ENCODE peak calls at places on chromosome 13, in four cellular contexts. One of them, this sample, is unnamed.

GRCh38 chr13:24692541-24692940 is 12.3 kb downstream of the ATP12A start:
- DNase-seq in endodermal cell: no peak
- DNase-seq in heart right ventricle: no peak
- DNase-seq in left ventricle myocardium inferior: no peak
- DNase-seq in this sample: no peak

GRCh38 chr13:76735641-76736040 is 150.6 kb downstream of the KCTD12 start:
- DNase-seq in endodermal cell: no peak
- DNase-seq in heart right ventricle: no peak
- DNase-seq in left ventricle myocardium inferior: no peak
- DNase-seq in this sample: no peak

GRCh38 chr13:112254061-112254818 is 121.9 kb upstream of the SPACA7 start:
- DNase-seq in endodermal cell: no peak
- DNase-seq in heart right ventricle: no peak
- DNase-seq in left ventricle myocardium inferior: no peak
- DNase-seq in this sample: no peak

GRCh38 chr13:112887557-112887991 is 81.4 kb upstream of the MCF2L start:
- DNase-seq in endodermal cell: no peak
- DNase-seq in heart right ventricle: no peak
- DNase-seq in left ventricle myocardium inferior: no peak
- DNase-seq in this sample: peak; percentile 64

GRCh38 chr13:94263038-94263437 is 216.4 kb downstream of the DCT start:
- DNase-seq in endodermal cell: no peak
- DNase-seq in heart right ventricle: no peak
- DNase-seq in left ventricle myocardium inferior: no peak
- DNase-seq in this sample: no peak

GRCh38 chr13:100650321-100650720 is 24.3 kb downstream of the TMTC4 start:
- DNase-seq in endodermal cell: peak; percentile 28
- DNase-seq in heart right ventricle: no peak
- DNase-seq in left ventricle myocardium inferior: no peak
- DNase-seq in this sample: no peak

GRCh38 chr13:21671793-21672680 is 1.2 kb downstream of the FGF9 start:
- DNase-seq in endodermal cell: peak; percentile 49
- DNase-seq in heart right ventricle: no peak
- DNase-seq in left ventricle myocardium inferior: no peak
- DNase-seq in this sample: no peak

GRCh38 chr13:29935309-29935981 is 85.0 kb upstream of the UBL3 start:
- DNase-seq in endodermal cell: no peak
- DNase-seq in heart right ventricle: no peak
- DNase-seq in left ventricle myocardium inferior: no peak
- DNase-seq in this sample: no peak

GRCh38 chr13:19772306-19772705 is 10.4 kb downstream of the PSPC1 start:
- DNase-seq in endodermal cell: no peak
- DNase-seq in heart right ventricle: no peak
- DNase-seq in left ventricle myocardium inferior: no peak
- DNase-seq in this sample: no peak

GRCh38 chr13:59201836-59202235 is 961.9 kb downstream of the DIAPH3 start:
- DNase-seq in endodermal cell: no peak
- DNase-seq in heart right ventricle: no peak
- DNase-seq in left ventricle myocardium inferior: no peak
- DNase-seq in this sample: no peak

GRCh38 chr13:23570099-23570926 is at the start of gene TNFRSF19:
- DNase-seq in endodermal cell: peak; percentile 63
- DNase-seq in heart right ventricle: peak; percentile 76
- DNase-seq in left ventricle myocardium inferior: peak; percentile 45
- DNase-seq in this sample: no peak

GRCh38 chr13:99093997-99094396 is 106.7 kb upstream of the UBAC2 start:
- DNase-seq in endodermal cell: no peak
- DNase-seq in heart right ventricle: no peak
- DNase-seq in left ventricle myocardium inferior: no peak
- DNase-seq in this sample: no peak

GRCh38 chr13:109100705-109101104 is 471.3 kb downstream of the MYO16 start:
- DNase-seq in endodermal cell: no peak
- DNase-seq in heart right ventricle: no peak
- DNase-seq in left ventricle myocardium inferior: no peak
- DNase-seq in this sample: no peak

GRCh38 chr13:19587635-19588300 is 26.4 kb upstream of the TPTE2 start:
- DNase-seq in endodermal cell: peak; percentile 50
- DNase-seq in heart right ventricle: peak; percentile 12
- DNase-seq in left ventricle myocardium inferior: no peak
- DNase-seq in this sample: no peak

GRCh38 chr13:23735329-23735728 is 153.9 kb downstream of the MIPEP start:
- DNase-seq in endodermal cell: no peak
- DNase-seq in heart right ventricle: no peak
- DNase-seq in left ventricle myocardium inferior: no peak
- DNase-seq in this sample: no peak

GRCh38 chr13:114057131-114058050 is 75.0 kb downstream of the RASA3 start:
- DNase-seq in endodermal cell: no peak
- DNase-seq in heart right ventricle: no peak
- DNase-seq in left ventricle myocardium inferior: no peak
- DNase-seq in this sample: peak; percentile 77

GRCh38 chr13:111515648-111516047 is 195.2 kb downstream of the TEX29 start:
- DNase-seq in endodermal cell: no peak
- DNase-seq in heart right ventricle: no peak
- DNase-seq in left ventricle myocardium inferior: no peak
- DNase-seq in this sample: peak; percentile 60

GRCh38 chr13:52449323-52450011 is 967 bp downstream of the VPS36 start:
- DNase-seq in endodermal cell: no peak
- DNase-seq in heart right ventricle: no peak
- DNase-seq in left ventricle myocardium inferior: no peak
- DNase-seq in this sample: no peak
- H3K4me3 ChIP-seq in endodermal cell: peak overlapping the region; percentile 94
- H3K4me3 ChIP-seq in heart right ventricle: peak overlapping the region; percentile 62
- H3K4me3 ChIP-seq in left ventricle myocardium inferior: peak overlapping the region; percentile 95
- H3K4me3 ChIP-seq in this sample: peak overlapping the region; percentile 61

DNA sequence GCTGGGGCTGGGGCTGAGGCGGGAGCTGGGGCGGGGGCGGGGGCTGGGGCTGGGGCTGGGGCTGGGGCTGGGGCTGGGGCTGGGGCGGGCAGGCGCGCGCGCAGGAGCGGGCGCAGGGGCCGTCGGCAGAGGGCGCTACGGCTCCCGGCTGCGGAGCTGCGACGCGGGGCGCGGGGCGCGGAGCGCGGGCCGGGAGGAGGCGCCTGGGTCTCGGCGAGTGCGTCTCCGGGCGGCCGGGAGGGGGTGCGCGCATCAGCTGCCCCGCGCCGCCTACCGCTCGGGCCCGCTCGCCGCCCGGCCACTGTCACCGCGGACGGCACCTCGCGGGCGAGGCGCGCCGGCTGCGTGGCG is 416 bp upstream of the MTUS2 start:
- DNase-seq in endodermal cell: peak; percentile 92
- DNase-seq in heart right ventricle: peak; percentile 44
- DNase-seq in left ventricle myocardium inferior: peak; percentile 69
- DNase-seq in this sample: peak; percentile 87
- H3K27me3 ChIP-seq in endodermal cell: peaks cover 54% of the 10 kb centered on the region
- H3K27me3 ChIP-seq in heart right ventricle: peaks cover 43% of the 10 kb centered on the region
- H3K27me3 ChIP-seq in left ventricle myocardium inferior: peaks cover 61% of the 10 kb centered on the region
- H3K27me3 ChIP-seq in this sample: peaks cover 68% of the 10 kb centered on the region

GRCh38 chr13:31122143-31122542 is 39.6 kb downstream of the HSPH1 start:
- DNase-seq in endodermal cell: no peak
- DNase-seq in heart right ventricle: no peak
- DNase-seq in left ventricle myocardium inferior: no peak
- DNase-seq in this sample: no peak

GRCh38 chr13:31119966-31120733 is 41.6 kb downstream of the HSPH1 start:
- DNase-seq in endodermal cell: no peak
- DNase-seq in heart right ventricle: no peak
- DNase-seq in left ventricle myocardium inferior: no peak
- DNase-seq in this sample: no peak

GRCh38 chr13:31121327-31122140 is 40.2 kb downstream of the HSPH1 start:
- DNase-seq in endodermal cell: no peak
- DNase-seq in heart right ventricle: no peak
- DNase-seq in left ventricle myocardium inferior: no peak
- DNase-seq in this sample: no peak

GRCh38 chr13:31122544-31123260 is 39.0 kb downstream of the HSPH1 start:
- DNase-seq in endodermal cell: no peak
- DNase-seq in heart right ventricle: no peak
- DNase-seq in left ventricle myocardium inferior: no peak
- DNase-seq in this sample: no peak

DNA sequence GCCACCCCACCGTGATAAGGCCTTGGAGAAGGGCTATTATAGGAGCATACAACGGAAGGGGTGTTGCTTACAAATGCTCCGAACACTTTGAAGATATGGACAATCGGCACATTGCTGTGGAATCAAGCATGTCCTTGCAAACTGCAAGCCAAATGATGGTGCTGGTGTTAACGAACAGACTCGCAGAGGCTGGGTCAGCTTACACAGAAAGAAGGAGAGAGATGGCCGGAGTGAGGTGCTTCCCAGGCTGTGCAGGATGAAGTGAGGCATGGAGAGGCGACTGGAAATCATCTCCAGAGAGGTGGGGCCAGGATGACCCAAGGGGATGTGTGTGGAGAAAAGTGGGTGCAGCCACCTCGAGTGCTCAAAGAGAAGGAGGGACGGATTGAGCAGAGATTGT is 42.2 kb downstream of the HSPH1 start:
- DNase-seq in endodermal cell: no peak
- DNase-seq in heart right ventricle: no peak
- DNase-seq in left ventricle myocardium inferior: no peak
- DNase-seq in this sample: no peak
- H3K27ac ChIP-seq in endodermal cell: no peak overlapping the region
- H3K27ac ChIP-seq in heart right ventricle: no peak overlapping the region
- H3K27ac ChIP-seq in left ventricle myocardium inferior: no peak overlapping the region
- H3K27ac ChIP-seq in this sample: no peak overlapping the region

GRCh38 chr13:42041684-42042035 is 6.8 kb upstream of the DGKH start:
- DNase-seq in endodermal cell: peak; percentile 86
- DNase-seq in heart right ventricle: peak; percentile 65
- DNase-seq in left ventricle myocardium inferior: peak; percentile 50
- DNase-seq in this sample: peak; percentile 78
- H3K4me3 ChIP-seq in endodermal cell: peak overlapping the region; percentile 85
- H3K4me3 ChIP-seq in heart right ventricle: peak overlapping the region; percentile 73
- H3K4me3 ChIP-seq in left ventricle myocardium inferior: peak overlapping the region; percentile 89
- H3K4me3 ChIP-seq in this sample: peak overlapping the region; percentile 82

DNA sequence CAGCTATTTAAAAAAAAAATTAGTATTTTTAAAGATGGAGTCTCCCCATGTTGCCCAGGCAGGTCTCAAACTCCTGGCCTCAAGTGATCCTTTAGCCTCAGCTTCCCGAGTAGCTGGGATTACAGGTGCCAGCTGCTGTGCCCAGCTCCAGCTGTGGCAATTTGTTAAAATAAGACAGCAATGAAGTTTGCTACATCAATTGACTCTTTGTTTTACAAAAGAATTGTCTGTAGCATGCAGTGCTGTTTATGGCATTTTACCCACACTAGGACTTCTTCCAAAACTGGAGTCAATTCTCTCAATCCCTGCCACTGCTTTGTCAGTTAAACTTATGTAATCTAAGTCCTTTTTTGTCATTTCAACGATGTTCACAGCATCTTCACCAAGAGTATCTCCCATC is 49.3 kb downstream of the NDFIP2 start:
- DNase-seq in endodermal cell: no peak
- DNase-seq in heart right ventricle: no peak
- DNase-seq in left ventricle myocardium inferior: no peak
- DNase-seq in this sample: no peak
- H3K27me3 ChIP-seq in endodermal cell: no peaks in the 10 kb centered on the region
- H3K27me3 ChIP-seq in heart right ventricle: no peaks in the 10 kb centered on the region
- H3K27me3 ChIP-seq in left ventricle myocardium inferior: no peaks in the 10 kb centered on the region
- H3K27me3 ChIP-seq in this sample: no peaks in the 10 kb centered on the region

GRCh38 chr13:97279913-97280312 is 57.8 kb downstream of the MBNL2 start:
- DNase-seq in endodermal cell: no peak
- DNase-seq in heart right ventricle: no peak
- DNase-seq in left ventricle myocardium inferior: no peak
- DNase-seq in this sample: no peak
- H3K27ac ChIP-seq in endodermal cell: no peak overlapping the region
- H3K27ac ChIP-seq in heart right ventricle: no peak overlapping the region
- H3K27ac ChIP-seq in left ventricle myocardium inferior: peak overlapping the region; percentile 52
- H3K27ac ChIP-seq in this sample: peak overlapping the region; percentile 51

GRCh38 chr13:41006296-41006695 is 12.8 kb downstream of the ELF1 start:
- DNase-seq in endodermal cell: no peak
- DNase-seq in heart right ventricle: no peak
- DNase-seq in left ventricle myocardium inferior: no peak
- DNase-seq in this sample: no peak
- H3K4me3 ChIP-seq in endodermal cell: no peak overlapping the region
- H3K4me3 ChIP-seq in heart right ventricle: no peak overlapping the region
- H3K4me3 ChIP-seq in left ventricle myocardium inferior: no peak overlapping the region
- H3K4me3 ChIP-seq in this sample: no peak overlapping the region

GRCh38 chr13:43786472-43786765 is 353 bp downstream of the ENOX1 start:
- DNase-seq in endodermal cell: no peak
- DNase-seq in heart right ventricle: no peak
- DNase-seq in left ventricle myocardium inferior: no peak
- DNase-seq in this sample: no peak
- H3K27me3 ChIP-seq in endodermal cell: peaks cover 64% of the 10 kb centered on the region
- H3K27me3 ChIP-seq in heart right ventricle: peaks cover 37% of the 10 kb centered on the region
- H3K27me3 ChIP-seq in left ventricle myocardium inferior: peaks cover 29% of the 10 kb centered on the region
- H3K27me3 ChIP-seq in this sample: peaks cover 15% of the 10 kb centered on the region

DNA sequence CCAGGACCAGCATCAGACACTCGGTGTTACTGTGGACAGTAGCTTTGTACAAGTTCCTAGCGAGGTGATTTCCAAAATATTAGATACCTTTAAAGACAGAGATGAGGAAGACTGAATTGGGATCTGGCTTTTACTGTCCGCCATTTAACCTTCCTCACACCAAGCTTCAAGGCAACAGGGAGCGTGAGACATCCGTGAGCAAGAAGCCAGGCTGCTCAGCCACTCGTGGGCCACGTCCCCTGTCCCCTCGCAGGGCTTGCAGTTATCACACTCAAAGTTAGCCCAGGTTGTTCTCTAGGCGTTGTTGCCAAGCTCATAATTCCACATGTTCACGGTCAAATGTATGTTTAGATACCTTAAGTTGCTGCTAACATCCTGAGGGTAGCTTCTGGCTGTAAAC is 102.9 kb downstream of the COL4A2 start:
- DNase-seq in endodermal cell: no peak
- DNase-seq in heart right ventricle: no peak
- DNase-seq in left ventricle myocardium inferior: no peak
- DNase-seq in this sample: no peak
- H3K27ac ChIP-seq in endodermal cell: no peak overlapping the region
- H3K27ac ChIP-seq in heart right ventricle: peak overlapping the region; percentile 39
- H3K27ac ChIP-seq in left ventricle myocardium inferior: peak overlapping the region; percentile 88
- H3K27ac ChIP-seq in this sample: peak overlapping the region; percentile 51